ENCODE peak calls at places on chromosomes 4 and X, in eight cellular contexts. V is activated gamma-delta T cell treated with Interleukin-2 at 50 U/mL for 16 hours; Q is nephron progenitor cell; C is GDM1; S is activated naive CD8-positive, alpha-beta T cell treated with anti-CD3 and anti-CD28 coated beads, Interleukin-2, amount 50 U/mL, for 24 hours; K is left lung; P is activated CD4-positive, alpha-beta T cell treated with anti-CD3 and anti-CD28 coated beads for 4 hours; F is ELF-1. X is an unnamed sample.

GRCh38 chr4:113835005-113835404 is 73.5 kb upstream of the CAMK2D start:
- DNase-seq in V (no peak), P (no peak), Q (no peak), C (no peak), F (no peak), S (no peak), K (no peak), X (no peak)

GRCh38 chr4:23130845-23131244 is 438.1 kb downstream of the GBA3 start:
- DNase-seq in P (no peak), C (no peak), F (no peak), Q (no peak), S (no peak), K (no peak), V (no peak), X (no peak)

GRCh38 chr4:85496146-85496849 is 21.3 kb downstream of the ARHGAP24 start:
- DNase-seq in Q (no peak), F (no peak), V (no peak), P (no peak), C (no peak), K (no peak), S (no peak), X (no peak)

GRCh38 chr4:39820186-39820585 is 122.2 kb downstream of the UBE2K start:
- DNase-seq in V (no peak), K (no peak), Q (no peak), C (no peak), F (no peak), S (no peak), P (no peak), X (peak)

GRCh38 chrX:37405954-37406353 is 56.8 kb downstream of the PRRG1 start:
- DNase-seq in Q (no peak), P (no peak), C (no peak), F (no peak), S (no peak), K (no peak), V (no peak), X (no peak)

GRCh38 chrX:143340190-143340589 is 177.1 kb downstream of the SPANXN3 start:
- DNase-seq in Q (no peak), V (no peak), C (no peak), P (no peak), K (no peak), S (no peak), F (no peak), X (no peak)

GRCh38 chr4:112069110-112069509 is 76.1 kb upstream of the FAM241A start:
- DNase-seq in S (no peak), C (no peak), V (no peak), Q (no peak), P (no peak), K (no peak), F (no peak), X (no peak)

GRCh38 chr4:40150932-40151331 is 45.9 kb upstream of the RHOH start:
- DNase-seq in F (no peak), S (no peak), Q (no peak), P (no peak), K (no peak), C (no peak), V (no peak), X (no peak)

GRCh38 chrX:139106111-139106510 is 394.6 kb upstream of the FGF13 start:
- DNase-seq in C (no peak), F (peak), K (no peak), V (no peak), Q (no peak), P (no peak), S (no peak), X (no peak)

GRCh38 chr4:17232575-17233253 is 279.2 kb downstream of the QDPR start:
- DNase-seq in V (no peak), K (no peak), C (no peak), F (peak), S (no peak), P (no peak), Q (no peak), X (no peak)

GRCh38 chr4:16450724-16451123 is 224.5 kb upstream of the TAPT1 start:
- DNase-seq in P (no peak), F (no peak), Q (no peak), K (no peak), C (no peak), V (no peak), S (no peak), X (no peak)

GRCh38 chr4:74675673-74676279 is 118.5 kb downstream of the BTC start:
- DNase-seq in S (no peak), F (no peak), C (peak), V (no peak), Q (peak), P (peak), K (no peak), X (no peak)

GRCh38 chr4:76090241-76090691 is 15.8 kb downstream of the ART3 start:
- DNase-seq in Q (no peak), K (no peak), V (no peak), C (peak), S (no peak), P (no peak), F (no peak), X (no peak)

GRCh38 chr4:140059159-140059558 is 94.8 kb downstream of the MAML3 start:
- DNase-seq in V (no peak), S (no peak), C (no peak), F (no peak), K (no peak), Q (no peak), P (no peak), X (no peak)

GRCh38 chr4:14790487-14790886 is 211.8 kb upstream of the CPEB2 start:
- DNase-seq in K (no peak), V (no peak), P (no peak), S (no peak), Q (no peak), C (no peak), F (no peak), X (no peak)

GRCh38 chr4:154618708-154619315 is 6.4 kb upstream of the FGG start:
- DNase-seq in Q (peak), C (peak), P (peak), K (no peak), V (peak), S (peak), F (peak), X (peak)

GRCh38 chrX:8738588-8739189 is 6.8 kb upstream of the ANOS1 start:
- DNase-seq in P (peak), C (no peak), F (peak), V (peak), S (peak), Q (peak), K (no peak), X (peak)

GRCh38 chrX:136143714-136144113 is 3.6 kb upstream of the FHL1 start:
- DNase-seq in P (peak), F (no peak), V (no peak), C (no peak), S (peak), K (no peak), Q (no peak), X (no peak)

GRCh38 chr4:118177121-118177520 is 142.8 kb downstream of the NDST3 start:
- DNase-seq in S (no peak), P (no peak), Q (no peak), F (no peak), C (no peak), K (no peak), V (no peak), X (no peak)

GRCh38 chr4:70855464-70855863 is 15.8 kb upstream of the GRSF1 start:
- DNase-seq in S (no peak), V (no peak), C (no peak), Q (no peak), F (no peak), K (no peak), P (no peak), X (no peak)

GRCh38 chr4:1551211-1551610 is 132.9 kb downstream of the FAM53A start:
- DNase-seq in Q (no peak), S (no peak), P (no peak), F (no peak), V (no peak), C (no peak), K (peak), X (no peak)

X was measured in WTC11.